ENCODE peak calls at places on chromosomes 3 and 15, in eight cellular contexts. One of them, this sample, is unnamed.

GRCh38 chr3:123449092-123449985 is 449 bp upstream of the ADCY5 start:
- DNase-seq in ovary: peak
- DNase-seq in fibroblast of lung: peak
- DNase-seq in type B pancreatic cell: no peak
- DNase-seq in astrocyte of the cerebellum: no peak
- DNase-seq in MM.1S: peak
- DNase-seq in RWPE2: no peak
- DNase-seq in heart left ventricle: peak
- DNase-seq in this sample: no peak

GRCh38 chr3:29274667-29275066 is 6.2 kb upstream of the RBMS3 start:
- DNase-seq in ovary: no peak
- DNase-seq in fibroblast of lung: no peak
- DNase-seq in type B pancreatic cell: no peak
- DNase-seq in astrocyte of the cerebellum: no peak
- DNase-seq in MM.1S: no peak
- DNase-seq in RWPE2: no peak
- DNase-seq in heart left ventricle: no peak
- DNase-seq in this sample: no peak

GRCh38 chr15:39976291-39977274 is 42.7 kb downstream of the EIF2AK4 start:
- DNase-seq in ovary: peak
- DNase-seq in fibroblast of lung: peak
- DNase-seq in type B pancreatic cell: no peak
- DNase-seq in astrocyte of the cerebellum: no peak
- DNase-seq in MM.1S: no peak
- DNase-seq in RWPE2: peak
- DNase-seq in heart left ventricle: peak
- DNase-seq in this sample: peak

GRCh38 chr3:31219131-31219843 is 313.4 kb upstream of the STT3B start:
- DNase-seq in ovary: no peak
- DNase-seq in fibroblast of lung: peak
- DNase-seq in type B pancreatic cell: no peak
- DNase-seq in astrocyte of the cerebellum: peak
- DNase-seq in MM.1S: no peak
- DNase-seq in RWPE2: no peak
- DNase-seq in heart left ventricle: no peak
- DNase-seq in this sample: no peak

GRCh38 chr15:67928666-67929065 is 88.8 kb upstream of the RNU6-1 start:
- DNase-seq in ovary: no peak
- DNase-seq in fibroblast of lung: no peak
- DNase-seq in type B pancreatic cell: no peak
- DNase-seq in astrocyte of the cerebellum: no peak
- DNase-seq in MM.1S: no peak
- DNase-seq in RWPE2: no peak
- DNase-seq in heart left ventricle: no peak
- DNase-seq in this sample: peak

GRCh38 chr3:166818464-166818863 is 561.6 kb downstream of the ZBBX start:
- DNase-seq in ovary: no peak
- DNase-seq in fibroblast of lung: no peak
- DNase-seq in type B pancreatic cell: no peak
- DNase-seq in astrocyte of the cerebellum: no peak
- DNase-seq in MM.1S: no peak
- DNase-seq in RWPE2: no peak
- DNase-seq in heart left ventricle: no peak
- DNase-seq in this sample: no peak

GRCh38 chr15:39833515-39833981 is 50.9 kb upstream of the FSIP1 start:
- DNase-seq in ovary: no peak
- DNase-seq in fibroblast of lung: peak
- DNase-seq in type B pancreatic cell: no peak
- DNase-seq in astrocyte of the cerebellum: no peak
- DNase-seq in MM.1S: no peak
- DNase-seq in RWPE2: no peak
- DNase-seq in heart left ventricle: no peak
- DNase-seq in this sample: no peak

GRCh38 chr3:154195620-154196366 is 74.6 kb downstream of the ARHGEF26 start:
- DNase-seq in ovary: no peak
- DNase-seq in fibroblast of lung: no peak
- DNase-seq in type B pancreatic cell: no peak
- DNase-seq in astrocyte of the cerebellum: no peak
- DNase-seq in MM.1S: no peak
- DNase-seq in RWPE2: no peak
- DNase-seq in heart left ventricle: no peak
- DNase-seq in this sample: no peak

GRCh38 chr3:183220828-183221227 is 32.2 kb upstream of the B3GNT5 start:
- DNase-seq in ovary: no peak
- DNase-seq in fibroblast of lung: no peak
- DNase-seq in type B pancreatic cell: no peak
- DNase-seq in astrocyte of the cerebellum: no peak
- DNase-seq in MM.1S: no peak
- DNase-seq in RWPE2: no peak
- DNase-seq in heart left ventricle: no peak
- DNase-seq in this sample: no peak

GRCh38 chr3:141656771-141657170 is 81.3 kb upstream of the RNF7 start:
- DNase-seq in ovary: no peak
- DNase-seq in fibroblast of lung: peak
- DNase-seq in type B pancreatic cell: no peak
- DNase-seq in astrocyte of the cerebellum: no peak
- DNase-seq in MM.1S: no peak
- DNase-seq in RWPE2: no peak
- DNase-seq in heart left ventricle: no peak
- DNase-seq in this sample: no peak

GRCh38 chr3:184491011-184491576 is 70.5 kb upstream of the EPHB3 start:
- DNase-seq in ovary: no peak
- DNase-seq in fibroblast of lung: no peak
- DNase-seq in type B pancreatic cell: no peak
- DNase-seq in astrocyte of the cerebellum: no peak
- DNase-seq in MM.1S: no peak
- DNase-seq in RWPE2: no peak
- DNase-seq in heart left ventricle: no peak
- DNase-seq in this sample: no peak

GRCh38 chr3:162777118-162777517 is 1280.5 kb downstream of the OTOL1 start:
- DNase-seq in ovary: no peak
- DNase-seq in fibroblast of lung: no peak
- DNase-seq in type B pancreatic cell: no peak
- DNase-seq in astrocyte of the cerebellum: no peak
- DNase-seq in MM.1S: no peak
- DNase-seq in RWPE2: no peak
- DNase-seq in heart left ventricle: no peak
- DNase-seq in this sample: no peak
- TF ChIP-seq CTCF in ovary: no peak
- TF ChIP-seq CTCF in fibroblast of lung: no peak
- TF ChIP-seq CTCF in type B pancreatic cell: peak
- TF ChIP-seq CTCF in astrocyte of the cerebellum: no peak
- TF ChIP-seq CTCF in MM.1S: no peak
- TF ChIP-seq CTCF in RWPE2: no peak
- TF ChIP-seq CTCF in heart left ventricle: no peak
- TF ChIP-seq CTCF in this sample: no peak

GRCh38 chr3:139506792-139507191 is 30.5 kb upstream of the RBP2 start:
- DNase-seq in ovary: no peak
- DNase-seq in fibroblast of lung: no peak
- DNase-seq in type B pancreatic cell: no peak
- DNase-seq in astrocyte of the cerebellum: no peak
- DNase-seq in MM.1S: no peak
- DNase-seq in RWPE2: no peak
- DNase-seq in heart left ventricle: no peak
- DNase-seq in this sample: no peak
- TF ChIP-seq CTCF in ovary: no peak
- TF ChIP-seq CTCF in fibroblast of lung: no peak
- TF ChIP-seq CTCF in type B pancreatic cell: no peak
- TF ChIP-seq CTCF in astrocyte of the cerebellum: no peak
- TF ChIP-seq CTCF in MM.1S: no peak
- TF ChIP-seq CTCF in RWPE2: peak
- TF ChIP-seq CTCF in heart left ventricle: no peak
- TF ChIP-seq CTCF in this sample: no peak

GRCh38 chr3:13608969-13609725 is 60.2 kb downstream of the FBLN2 start:
- DNase-seq in ovary: no peak
- DNase-seq in fibroblast of lung: no peak
- DNase-seq in type B pancreatic cell: no peak
- DNase-seq in astrocyte of the cerebellum: no peak
- DNase-seq in MM.1S: no peak
- DNase-seq in RWPE2: no peak
- DNase-seq in heart left ventricle: no peak
- DNase-seq in this sample: no peak

GRCh38 chr3:13612829-13613228 is 63.9 kb downstream of the FBLN2 start:
- DNase-seq in ovary: no peak
- DNase-seq in fibroblast of lung: no peak
- DNase-seq in type B pancreatic cell: no peak
- DNase-seq in astrocyte of the cerebellum: no peak
- DNase-seq in MM.1S: no peak
- DNase-seq in RWPE2: peak
- DNase-seq in heart left ventricle: peak
- DNase-seq in this sample: no peak

GRCh38 chr3:13613343-13614190 is 64.6 kb downstream of the FBLN2 start:
- DNase-seq in ovary: no peak
- DNase-seq in fibroblast of lung: no peak
- DNase-seq in type B pancreatic cell: no peak
- DNase-seq in astrocyte of the cerebellum: no peak
- DNase-seq in MM.1S: no peak
- DNase-seq in RWPE2: peak
- DNase-seq in heart left ventricle: no peak
- DNase-seq in this sample: no peak

GRCh38 chr3:13607821-13608620 is 59.1 kb downstream of the FBLN2 start:
- DNase-seq in ovary: no peak
- DNase-seq in fibroblast of lung: no peak
- DNase-seq in type B pancreatic cell: no peak
- DNase-seq in astrocyte of the cerebellum: no peak
- DNase-seq in MM.1S: no peak
- DNase-seq in RWPE2: peak
- DNase-seq in heart left ventricle: no peak
- DNase-seq in this sample: no peak

GRCh38 chr3:13610006-13610570 is 61.2 kb downstream of the FBLN2 start:
- DNase-seq in ovary: no peak
- DNase-seq in fibroblast of lung: no peak
- DNase-seq in type B pancreatic cell: no peak
- DNase-seq in astrocyte of the cerebellum: no peak
- DNase-seq in MM.1S: no peak
- DNase-seq in RWPE2: no peak
- DNase-seq in heart left ventricle: no peak
- DNase-seq in this sample: no peak
- TF ChIP-seq CTCF in ovary: no peak
- TF ChIP-seq CTCF in fibroblast of lung: no peak
- TF ChIP-seq CTCF in type B pancreatic cell: no peak
- TF ChIP-seq CTCF in astrocyte of the cerebellum: no peak
- TF ChIP-seq CTCF in MM.1S: no peak
- TF ChIP-seq CTCF in RWPE2: no peak
- TF ChIP-seq CTCF in heart left ventricle: no peak
- TF ChIP-seq CTCF in this sample: no peak

DNA sequence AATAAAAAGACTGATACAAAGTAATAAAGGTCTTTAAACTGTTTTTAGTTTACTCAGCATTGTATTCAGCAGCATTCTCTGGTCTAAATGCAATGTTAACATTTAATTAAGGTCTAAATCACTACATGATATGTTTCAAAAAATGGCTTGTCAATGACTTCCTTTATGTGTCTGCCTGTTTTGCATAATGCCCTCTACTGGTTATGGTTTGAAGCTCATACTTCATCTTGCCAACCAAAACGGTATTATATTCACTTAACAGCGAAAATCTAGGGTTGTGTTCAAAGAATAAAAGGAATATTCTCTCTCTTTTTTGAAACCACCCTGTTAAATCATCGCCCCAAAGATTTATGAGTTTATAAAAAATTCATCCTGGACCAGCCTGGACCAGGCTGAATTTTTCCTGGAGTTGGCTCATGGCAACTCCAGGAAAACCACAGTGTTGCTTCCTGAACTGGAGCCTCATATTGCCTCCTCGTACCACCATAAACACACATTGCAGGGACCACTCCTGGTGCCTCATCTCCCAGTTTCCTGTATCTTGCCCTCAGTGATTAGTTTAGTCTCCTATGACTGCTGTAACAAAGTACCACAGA is 6.7 kb upstream of the NCEH1 start:
- DNase-seq in ovary: no peak
- DNase-seq in fibroblast of lung: no peak
- DNase-seq in type B pancreatic cell: no peak
- DNase-seq in astrocyte of the cerebellum: no peak
- DNase-seq in MM.1S: peak
- DNase-seq in RWPE2: no peak
- DNase-seq in heart left ventricle: no peak
- DNase-seq in this sample: no peak
- TF ChIP-seq CTCF in ovary: no peak
- TF ChIP-seq CTCF in fibroblast of lung: no peak
- TF ChIP-seq CTCF in type B pancreatic cell: peak
- TF ChIP-seq CTCF in astrocyte of the cerebellum: peak
- TF ChIP-seq CTCF in MM.1S: peak
- TF ChIP-seq CTCF in RWPE2: peak
- TF ChIP-seq CTCF in heart left ventricle: no peak
- TF ChIP-seq CTCF in this sample: no peak

DNA sequence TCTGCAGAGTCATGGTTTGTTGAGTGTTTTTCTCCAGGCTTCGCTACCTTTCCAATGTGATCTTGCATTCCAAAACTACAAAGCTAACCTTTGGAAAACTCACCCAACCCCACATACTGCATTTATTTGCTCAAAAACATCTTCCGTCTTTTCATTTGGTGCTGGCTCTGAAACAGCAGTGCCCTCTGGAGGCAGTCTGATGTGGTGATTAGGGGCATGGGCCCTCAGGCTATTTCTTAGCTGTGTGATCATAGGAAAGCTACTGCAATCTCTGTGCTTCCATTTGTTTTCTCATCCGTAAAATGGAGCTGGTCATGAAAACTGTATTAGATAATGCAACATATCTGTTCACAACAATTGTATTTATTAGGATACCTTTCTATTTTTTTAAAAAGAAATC is 47.0 kb downstream of the MTHFS start:
- DNase-seq in ovary: no peak
- DNase-seq in fibroblast of lung: peak
- DNase-seq in type B pancreatic cell: no peak
- DNase-seq in astrocyte of the cerebellum: peak
- DNase-seq in MM.1S: no peak
- DNase-seq in RWPE2: no peak
- DNase-seq in heart left ventricle: no peak
- DNase-seq in this sample: no peak
- TF ChIP-seq CTCF in ovary: no peak
- TF ChIP-seq CTCF in fibroblast of lung: peak
- TF ChIP-seq CTCF in type B pancreatic cell: peak
- TF ChIP-seq CTCF in astrocyte of the cerebellum: peak
- TF ChIP-seq CTCF in MM.1S: peak
- TF ChIP-seq CTCF in RWPE2: peak
- TF ChIP-seq CTCF in heart left ventricle: peak
- TF ChIP-seq CTCF in this sample: no peak

DNA sequence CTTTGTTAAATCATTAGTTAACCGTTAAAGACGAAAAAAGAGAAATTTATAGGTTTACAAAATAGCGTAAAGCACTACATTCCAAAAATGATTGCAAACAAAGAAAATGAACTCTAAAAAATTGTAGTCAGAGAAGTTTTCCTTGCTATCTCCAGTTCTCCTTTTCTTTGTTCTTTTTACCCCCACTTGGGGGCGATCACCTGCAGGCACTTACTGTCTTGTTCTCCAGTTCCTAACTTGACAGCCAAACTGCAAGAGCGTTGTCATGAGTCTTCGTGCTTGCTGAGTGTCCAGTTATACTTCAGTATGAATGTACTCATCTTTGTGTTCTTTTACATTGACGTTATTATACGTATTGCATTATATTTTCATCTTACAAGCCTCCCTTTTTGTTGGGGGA is 54.5 kb downstream of the CHD2 start:
- DNase-seq in ovary: no peak
- DNase-seq in fibroblast of lung: no peak
- DNase-seq in type B pancreatic cell: no peak
- DNase-seq in astrocyte of the cerebellum: no peak
- DNase-seq in MM.1S: no peak
- DNase-seq in RWPE2: no peak
- DNase-seq in heart left ventricle: no peak
- DNase-seq in this sample: no peak
- TF ChIP-seq CTCF in ovary: no peak
- TF ChIP-seq CTCF in fibroblast of lung: no peak
- TF ChIP-seq CTCF in type B pancreatic cell: peak
- TF ChIP-seq CTCF in astrocyte of the cerebellum: peak
- TF ChIP-seq CTCF in MM.1S: peak
- TF ChIP-seq CTCF in RWPE2: peak
- TF ChIP-seq CTCF in heart left ventricle: no peak
- TF ChIP-seq CTCF in this sample: no peak